ENCODE peak calls at places on chromosomes 6 and 20, in seven cellular contexts. B, O, D, V, E, T and H are unnamed samples.

GRCh38 chr6:35594503-35595186 is 81.9 kb upstream of the TULP1 start:
- DNase-seq in O (no peak), E (no peak), B (no peak), T (no peak), V (no peak), D (no peak), H (no peak)

GRCh38 chr6:17156112-17156921 is 54.5 kb downstream of the STMND1 start:
- DNase-seq in T (peak), E (peak), V (no peak), B (peak), O (peak), D (peak), H (no peak)

GRCh38 chr6:90434096-90434495 is 137.5 kb upstream of the BACH2 start:
- DNase-seq in E (no peak), D (no peak), O (no peak), V (no peak), T (no peak), B (no peak), H (no peak)

GRCh38 chr6:170596426-170596825 is 12.0 kb upstream of the PDCD2 start:
- DNase-seq in V (no peak), B (no peak), D (no peak), T (no peak), O (no peak), E (no peak), H (no peak)

GRCh38 chr20:45827030-45827652 is at the start of gene TNNC2:
- DNase-seq in D (no peak), V (no peak), B (no peak), E (no peak), O (no peak), T (no peak), H (no peak)

GRCh38 chr6:80446454-80447045 is 340.1 kb downstream of the BCKDHB start:
- DNase-seq in D (no peak), T (no peak), O (no peak), B (no peak), E (no peak), V (no peak), H (no peak)

GRCh38 chr6:105849741-105850140 is 236.4 kb upstream of the PRDM1 start:
- DNase-seq in V (no peak), E (no peak), B (no peak), D (no peak), T (no peak), O (no peak), H (no peak)

GRCh38 chr6:150599199-150600002 is at the start of gene PLEKHG1:
- DNase-seq in D (peak), O (peak), B (peak), V (peak), T (peak), E (peak), H (no peak)

GRCh38 chr20:62825288-62825993 is 8.6 kb downstream of the COL9A3 start:
- DNase-seq in V (peak), E (no peak), O (no peak), B (no peak), T (no peak), D (no peak), H (no peak)

GRCh38 chr20:1786061-1786460 is 109.1 kb upstream of the SIRPA start:
- DNase-seq in D (no peak), T (no peak), O (no peak), V (no peak), B (no peak), E (no peak), H (no peak)

GRCh38 chr6:4358414-4359107 is 223.2 kb upstream of the ECI2 start:
- DNase-seq in O (peak), B (peak), T (no peak), V (peak), E (peak), D (peak), H (no peak)

GRCh38 chr6:66965227-66965626 is 1258.2 kb upstream of the EYS start:
- DNase-seq in B (no peak), V (no peak), D (no peak), O (no peak), E (no peak), T (no peak), H (no peak)

GRCh38 chr6:50724381-50725124 is 11.2 kb downstream of the TFAP2D start:
- DNase-seq in D (no peak), O (no peak), V (no peak), B (no peak), E (no peak), T (no peak), H (no peak)

GRCh38 chr6:124203106-124203811 is 399.6 kb downstream of the NKAIN2 start:
- DNase-seq in B (peak), E (no peak), O (no peak), T (no peak), V (no peak), D (peak), H (no peak)

GRCh38 chr6:113636357-113636824 is 220.8 kb upstream of the MARCKS start:
- DNase-seq in B (no peak), T (no peak), V (no peak), O (no peak), E (no peak), D (no peak), H (no peak)

GRCh38 chr6:57072108-57072507 is 17.9 kb upstream of the ZNF451 start:
- DNase-seq in V (no peak), B (no peak), D (peak), O (no peak), T (no peak), E (no peak), H (no peak)

GRCh38 chr6:38117281-38117680 is 297.8 kb downstream of the ZFAND3 start:
- DNase-seq in E (no peak), T (no peak), V (no peak), B (no peak), D (peak), O (no peak), H (no peak)

GRCh38 chr20:30168025-30168799 is 1089.3 kb upstream of the DEFB115 start:
- DNase-seq in T (no peak), E (no peak), V (peak), B (no peak), D (no peak), O (no peak), H (no peak)

GRCh38 chr20:58228484-58229197 is at the start of gene ANKRD60:
- DNase-seq in O (no peak), V (peak), D (peak), T (no peak), B (peak), E (no peak), H (no peak)

GRCh38 chr6:79671605-79672266 is 40.6 kb downstream of the SH3BGRL2 start:
- DNase-seq in E (no peak), V (peak), B (peak), D (peak), O (peak), T (no peak), H (no peak)

GRCh38 chr6:8065519-8065911 is 1.3 kb upstream of the BLOC1S5 start:
- DNase-seq in V (no peak), B (no peak), O (no peak), E (no peak), D (no peak), T (peak), H (no peak)

GRCh38 chr20:61328906-61329558 is 77.0 kb downstream of the CDH4 start:
- DNase-seq in V (no peak), O (no peak), T (peak), D (no peak), E (no peak), B (no peak), H (no peak)

GRCh38 chr6:166636191-166636938 is 9.3 kb upstream of the RPS6KA2 start:
- DNase-seq in D (peak), T (no peak), V (no peak), O (no peak), E (peak), B (no peak), H (no peak)

GRCh38 chr6:116099036-116099435 is 1.6 kb upstream of the NT5DC1 start:
- DNase-seq in T (no peak), V (no peak), D (no peak), E (no peak), O (no peak), B (no peak), H (no peak)

GRCh38 chr6:116100419-116101297 is at the start of gene NT5DC1:
- DNase-seq in T (peak), E (peak), O (peak), B (peak), D (peak), V (peak), H (peak)

GRCh38 chr6:116094041-116094440 is 6.6 kb upstream of the NT5DC1 start:
- DNase-seq in B (no peak), E (no peak), V (no peak), O (no peak), T (no peak), D (no peak), H (no peak)

GRCh38 chr6:116101298-116101718 is 655 bp downstream of the NT5DC1 start:
- DNase-seq in D (no peak), B (no peak), O (peak), T (no peak), E (peak), V (no peak), H (no peak)

GRCh38 chr6:116096979-116097816 is 3.5 kb upstream of the NT5DC1 start:
- DNase-seq in D (peak), T (no peak), O (no peak), V (no peak), B (peak), E (no peak), H (no peak)
- TF ChIP-seq CTCF in D (peak), T (peak), O (peak), V (peak), B (peak), E (peak), H (peak)

GRCh38 chr20:37282558-37282957 is 6.9 kb upstream of the MANBAL start:
- DNase-seq in E (no peak), O (no peak), T (no peak), B (peak), D (peak), V (no peak), H (no peak)
- TF ChIP-seq CTCF in E (peak), O (peak), T (no peak), B (peak), D (peak), V (peak), H (peak)

GRCh38 chr20:41031243-41031619 is 2.6 kb downstream of the TOP1 start:
- DNase-seq in B (no peak), D (no peak), E (no peak), O (no peak), T (no peak), V (no peak), H (no peak)

GRCh38 chr20:41034239-41034638 is 5.6 kb downstream of the TOP1 start:
- DNase-seq in E (no peak), D (no peak), O (no peak), V (no peak), B (no peak), T (no peak), H (no peak)

GRCh38 chr20:41029150-41029872 is 689 bp downstream of the TOP1 start:
- DNase-seq in E (peak), B (peak), T (peak), V (peak), O (peak), D (no peak), H (no peak)

GRCh38 chr20:41030536-41031242 is 2.1 kb downstream of the TOP1 start:
- DNase-seq in D (peak), T (no peak), B (peak), E (no peak), V (no peak), O (no peak), H (no peak)

DNA sequence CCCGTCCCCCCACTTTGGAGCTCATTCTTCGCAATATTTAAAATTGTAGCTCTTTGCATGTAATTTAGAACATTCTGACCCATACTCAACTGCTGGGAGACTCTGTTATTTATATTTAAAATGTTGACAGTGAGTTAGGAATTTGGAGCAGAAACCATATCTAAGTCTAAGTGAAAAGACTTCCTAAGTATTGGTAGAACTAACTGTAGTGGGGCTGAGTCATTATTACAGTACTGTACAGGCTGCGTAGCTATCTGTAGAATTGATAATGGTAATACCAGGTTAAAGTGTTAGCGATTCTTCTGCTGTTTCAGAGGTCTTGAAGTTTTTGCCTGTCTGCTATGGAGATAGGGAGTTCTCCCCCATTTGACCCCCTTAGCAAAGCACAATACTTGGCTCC is 3.6 kb downstream of the TOP1 start:
- DNase-seq in D (peak), V (no peak), T (no peak), E (no peak), B (peak), O (no peak), H (no peak)
- TF ChIP-seq CTCF in D (no peak), V (no peak), T (no peak), E (no peak), B (no peak), O (no peak), H (no peak)

GRCh38 chr6:54011277-54011648 is 100.0 kb upstream of the MLIP start:
- DNase-seq in T (no peak), E (no peak), D (no peak), B (no peak), V (no peak), O (no peak), H (no peak)
- TF ChIP-seq CTCF in T (no peak), E (no peak), D (no peak), B (no peak), V (no peak), O (no peak), H (no peak)

GRCh38 chr6:24890471-24890870 is 45.3 kb downstream of the RIPOR2 start:
- DNase-seq in V (no peak), D (no peak), E (no peak), T (no peak), B (no peak), O (no peak), H (no peak)

GRCh38 chr6:24893342-24893850 is 42.4 kb downstream of the RIPOR2 start:
- DNase-seq in O (no peak), B (no peak), D (no peak), V (no peak), E (no peak), T (no peak), H (no peak)

GRCh38 chr6:24891004-24891403 is 44.8 kb downstream of the RIPOR2 start:
- DNase-seq in O (no peak), D (no peak), T (no peak), B (no peak), E (no peak), V (no peak), H (no peak)

GRCh38 chr6:24887520-24887919 is 48.2 kb downstream of the RIPOR2 start:
- DNase-seq in T (peak), B (no peak), D (no peak), E (no peak), V (no peak), O (no peak), H (no peak)

GRCh38 chr6:24888967-24889366 is 46.8 kb downstream of the RIPOR2 start:
- DNase-seq in V (no peak), O (no peak), B (no peak), D (no peak), T (no peak), E (no peak), H (no peak)
- TF ChIP-seq CTCF in V (no peak), O (no peak), B (no peak), D (no peak), T (no peak), E (no peak), H (no peak)

GRCh38 chr6:146635174-146635573 is 36.4 kb downstream of the ADGB start:
- DNase-seq in O (no peak), T (no peak), V (no peak), B (no peak), D (no peak), E (no peak), H (no peak)
- TF ChIP-seq CTCF in O (no peak), T (no peak), V (no peak), B (no peak), D (no peak), E (no peak), H (no peak)

GRCh38 chr20:59997886-59998285 is 39.7 kb downstream of the CDH26 start:
- DNase-seq in B (no peak), D (no peak), O (no peak), V (no peak), E (no peak), T (no peak), H (no peak)

GRCh38 chr20:59996112-59996511 is 37.9 kb downstream of the CDH26 start:
- DNase-seq in E (no peak), T (no peak), D (no peak), B (no peak), O (no peak), V (no peak), H (no peak)

GRCh38 chr20:59994697-59995122 is 36.5 kb downstream of the CDH26 start:
- DNase-seq in T (no peak), B (peak), V (no peak), D (no peak), O (peak), E (no peak), H (no peak)

GRCh38 chr20:59992531-59992930 is 34.3 kb downstream of the CDH26 start:
- DNase-seq in E (no peak), O (no peak), V (no peak), B (no peak), D (no peak), T (no peak), H (no peak)

GRCh38 chr20:59993736-59994484 is 35.7 kb downstream of the CDH26 start:
- DNase-seq in T (no peak), D (no peak), E (no peak), B (no peak), O (no peak), V (peak), H (no peak)
- TF ChIP-seq CTCF in T (no peak), D (no peak), E (no peak), B (no peak), O (no peak), V (no peak), H (no peak)

GRCh38 chr6:111210074-111210729 is 122.9 kb downstream of the SLC16A10 start:
- DNase-seq in B (peak), T (peak), O (no peak), D (peak), V (no peak), E (no peak), H (peak)
- TF ChIP-seq CTCF in B (peak), T (peak), O (peak), D (peak), V (peak), E (peak), H (peak)